ENCODE peak calls at places on chromosome 21, in five cellular contexts. M is NCI-H1436, U is T47D, S is HS-5, E is progenitor cell of endocrine pancreas. K is an unnamed sample.

GRCh38 chr21:31530918-31531705 is 128.4 kb upstream of the SOD1 start:
- DNase-seq in M (peak), U (no peak), E (no peak), S (no peak), K (no peak)

GRCh38 chr21:27578741-27579265 is 611.9 kb upstream of the ADAMTS5 start:
- DNase-seq in U (no peak), M (no peak), S (no peak), E (no peak), K (no peak)

GRCh38 chr21:36127250-36127904 is 7.5 kb upstream of the CBR3 start:
- DNase-seq in E (no peak), U (no peak), M (no peak), S (no peak), K (no peak)

GRCh38 chr21:35508389-35508888 is 459.3 kb upstream of the RUNX1 start:
- DNase-seq in E (no peak), M (no peak), S (peak), U (no peak), K (peak)

GRCh38 chr21:44896561-44897286 is 23.2 kb upstream of the PTTG1IP start:
- DNase-seq in U (no peak), S (no peak), E (no peak), M (no peak), K (no peak)

GRCh38 chr21:27164208-27165172 is 197.6 kb upstream of the ADAMTS5 start:
- DNase-seq in S (no peak), E (no peak), M (no peak), U (no peak), K (no peak)

GRCh38 chr21:29812947-29813346 is 126.8 kb downstream of the GRIK1 start:
- DNase-seq in M (no peak), S (no peak), E (no peak), U (no peak), K (no peak)

GRCh38 chr21:36471254-36471723 is 8.6 kb downstream of the CLDN14 start:
- DNase-seq in E (no peak), U (no peak), M (no peak), S (no peak), K (peak)

GRCh38 chr21:41024341-41025056 is 143.5 kb upstream of the BACE2 start:
- DNase-seq in S (no peak), U (no peak), M (peak), E (no peak), K (no peak)

GRCh38 chr21:16159213-16159970 is 429.6 kb downstream of the USP25 start:
- DNase-seq in S (no peak), M (no peak), U (no peak), E (no peak), K (peak)

GRCh38 chr21:42737969-42738590 is 84.7 kb downstream of the PDE9A start:
- DNase-seq in M (no peak), E (no peak), S (no peak), U (no peak), K (peak)

GRCh38 chr21:34205811-34206635 is 132.6 kb downstream of the MRPS6 start:
- DNase-seq in S (peak), U (no peak), M (no peak), E (no peak), K (no peak)

GRCh38 chr21:42760361-42760970 is 107.0 kb downstream of the PDE9A start:
- DNase-seq in S (no peak), U (no peak), M (no peak), E (no peak), K (no peak)

GRCh38 chr21:36232641-36233040 is 76.0 kb downstream of the DOP1B start:
- DNase-seq in U (no peak), M (no peak), E (no peak), S (no peak), K (no peak)

GRCh38 chr21:42004406-42005199 is 5.6 kb downstream of the ZBTB21 start:
- DNase-seq in E (no peak), U (no peak), S (no peak), M (no peak), K (peak)

GRCh38 chr21:41653944-41654625 is 112.8 kb downstream of the RIPK4 start:
- DNase-seq in E (no peak), S (no peak), U (peak), M (no peak), K (peak)

GRCh38 chr21:42861311-42862122 is 17.8 kb downstream of the WDR4 start:
- DNase-seq in U (no peak), S (no peak), E (no peak), M (no peak), K (no peak)

GRCh38 chr21:26077523-26077922 is 93.0 kb downstream of the APP start:
- DNase-seq in E (no peak), M (no peak), S (no peak), U (no peak), K (no peak)

GRCh38 chr21:36209626-36210171 is 53.1 kb downstream of the DOP1B start:
- DNase-seq in U (peak), E (no peak), S (peak), M (peak), K (peak)

GRCh38 chr21:45332415-45332814 is 44.7 kb upstream of the POFUT2 start:
- DNase-seq in M (no peak), E (no peak), U (no peak), S (no peak), K (no peak)

GRCh38 chr21:40616377-40616704 is 230.6 kb downstream of the DSCAM start:
- DNase-seq in U (no peak), S (no peak), E (no peak), M (no peak), K (no peak)

GRCh38 chr21:23664193-23664694 is 1943.0 kb downstream of the MRPL39 start:
- DNase-seq in U (no peak), S (no peak), M (no peak), E (no peak), K (no peak)

GRCh38 chr21:40386301-40386911 is 460.6 kb downstream of the DSCAM start:
- DNase-seq in U (no peak), M (no peak), E (peak), S (no peak), K (peak)

GRCh38 chr21:43779660-43780059 is 3.6 kb upstream of the CSTB start:
- DNase-seq in U (no peak), M (no peak), E (no peak), S (no peak), K (no peak)

GRCh38 chr21:45534591-45535331 is 7.5 kb downstream of the SLC19A1 start:
- DNase-seq in S (no peak), U (no peak), M (no peak), E (no peak), K (no peak)

GRCh38 chr21:22342855-22343254 is 1344.6 kb downstream of the NCAM2 start:
- DNase-seq in U (no peak), S (no peak), E (no peak), M (no peak), K (peak)

GRCh38 chr21:17644186-17644585 is 31.5 kb upstream of the BTG3 start:
- DNase-seq in S (no peak), E (no peak), M (no peak), U (no peak), K (no peak)

GRCh38 chr21:21188513-21189188 is 190.4 kb downstream of the NCAM2 start:
- DNase-seq in M (peak), E (no peak), U (no peak), S (no peak), K (peak)

GRCh38 chr21:32812035-32812434 is 40.5 kb upstream of the PAXBP1 start:
- DNase-seq in U (no peak), E (no peak), M (no peak), S (no peak), K (peak)

GRCh38 chr21:46081862-46082637 is 15.9 kb upstream of the COL6A2 start:
- DNase-seq in U (no peak), M (no peak), S (no peak), E (no peak), K (no peak)

GRCh38 chr21:44531606-44532128 is 8.3 kb downstream of the KRTAP10-1 start:
- DNase-seq in M (no peak), S (no peak), U (no peak), E (no peak), K (no peak)

GRCh38 chr21:46168659-46169386 is 13.4 kb upstream of the FTCD start:
- DNase-seq in M (no peak), U (no peak), E (no peak), S (no peak), K (no peak)

GRCh38 chr21:39345440-39345839 is 3.4 kb downstream of the HMGN1 start:
- DNase-seq in M (no peak), E (no peak), S (no peak), U (no peak), K (no peak)

GRCh38 chr21:35850029-35850428 is 210.3 kb downstream of the SETD4 start:
- DNase-seq in M (no peak), S (peak), E (no peak), U (no peak), K (peak)

GRCh38 chr21:41648591-41649031 is 118.2 kb downstream of the RIPK4 start:
- DNase-seq in E (no peak), M (no peak), S (peak), U (no peak), K (peak)

GRCh38 chr21:38352536-38353219 is 95.9 kb downstream of the KCNJ15 start:
- DNase-seq in M (peak), S (peak), U (peak), E (peak), K (peak)

GRCh38 chr21:46109251-46110221 is 11.6 kb downstream of the COL6A2 start:
- DNase-seq in E (peak), S (no peak), M (no peak), U (no peak), K (no peak)